ENCODE peak calls at places on chromosomes 6 and 20, in eight cellular contexts. One of them, this sample, is unnamed.

GRCh38 chr6:144036064-144036873 is 28.2 kb upstream of the PLAGL1 start:
- DNase-seq in dorsolateral prefrontal cortex: no peak
- DNase-seq in AG04450: no peak
- DNase-seq in NB4: peak; percentile 76
- DNase-seq in hepatocyte: peak; percentile 23
- DNase-seq in GM23338: peak; percentile 36
- DNase-seq in OCI-LY7: no peak
- DNase-seq in IMR-90: peak; percentile 40
- DNase-seq in this sample: no peak

GRCh38 chr6:45709834-45710233 is 305.8 kb downstream of the CLIC5 start:
- DNase-seq in NB4: no peak
- DNase-seq in IMR-90: no peak
- DNase-seq in AG04450: no peak
- DNase-seq in hepatocyte: no peak
- DNase-seq in OCI-LY7: no peak
- DNase-seq in GM23338: no peak
- DNase-seq in dorsolateral prefrontal cortex: no peak
- DNase-seq in this sample: no peak

GRCh38 chr20:35048739-35049138 is 43.9 kb downstream of the TRPC4AP start:
- DNase-seq in NB4: no peak
- DNase-seq in hepatocyte: no peak
- DNase-seq in GM23338: no peak
- DNase-seq in IMR-90: no peak
- DNase-seq in dorsolateral prefrontal cortex: peak; percentile 77
- DNase-seq in AG04450: no peak
- DNase-seq in OCI-LY7: no peak
- DNase-seq in this sample: no peak

GRCh38 chr6:148104131-148104530 is 238.5 kb upstream of the SASH1 start:
- DNase-seq in dorsolateral prefrontal cortex: no peak
- DNase-seq in AG04450: no peak
- DNase-seq in GM23338: no peak
- DNase-seq in NB4: no peak
- DNase-seq in hepatocyte: no peak
- DNase-seq in OCI-LY7: no peak
- DNase-seq in IMR-90: no peak
- DNase-seq in this sample: no peak

GRCh38 chr6:166589334-166589731 is 2.9 kb upstream of the RAMACL start:
- DNase-seq in AG04450: no peak
- DNase-seq in GM23338: no peak
- DNase-seq in NB4: no peak
- DNase-seq in OCI-LY7: peak; percentile 5
- DNase-seq in dorsolateral prefrontal cortex: no peak
- DNase-seq in hepatocyte: no peak
- DNase-seq in IMR-90: no peak
- DNase-seq in this sample: no peak

GRCh38 chr6:29553268-29554057 is 6.1 kb downstream of the UBD start:
- DNase-seq in OCI-LY7: no peak
- DNase-seq in IMR-90: peak; percentile 54
- DNase-seq in NB4: peak; percentile 9
- DNase-seq in AG04450: no peak
- DNase-seq in hepatocyte: peak; percentile 88
- DNase-seq in GM23338: peak; percentile 90
- DNase-seq in dorsolateral prefrontal cortex: peak; percentile 61
- DNase-seq in this sample: no peak

GRCh38 chr20:56689318-56689717 is 60.2 kb downstream of the TFAP2C start:
- DNase-seq in hepatocyte: no peak
- DNase-seq in IMR-90: no peak
- DNase-seq in GM23338: peak; percentile 38
- DNase-seq in AG04450: no peak
- DNase-seq in NB4: no peak
- DNase-seq in dorsolateral prefrontal cortex: no peak
- DNase-seq in OCI-LY7: no peak
- DNase-seq in this sample: no peak

GRCh38 chr6:149995971-149996370 is 29.4 kb downstream of the RAET1L start:
- DNase-seq in OCI-LY7: no peak
- DNase-seq in dorsolateral prefrontal cortex: no peak
- DNase-seq in IMR-90: no peak
- DNase-seq in GM23338: no peak
- DNase-seq in AG04450: no peak
- DNase-seq in NB4: no peak
- DNase-seq in hepatocyte: no peak
- DNase-seq in this sample: no peak

GRCh38 chr20:62369508-62370114 is 2.5 kb upstream of the LAMA5 start:
- DNase-seq in dorsolateral prefrontal cortex: no peak
- DNase-seq in GM23338: no peak
- DNase-seq in NB4: no peak
- DNase-seq in AG04450: no peak
- DNase-seq in IMR-90: no peak
- DNase-seq in hepatocyte: no peak
- DNase-seq in OCI-LY7: no peak
- DNase-seq in this sample: no peak

GRCh38 chr6:136344420-136344819 is 54.8 kb upstream of the BCLAF1 start:
- DNase-seq in GM23338: no peak
- DNase-seq in NB4: no peak
- DNase-seq in IMR-90: peak; percentile 86
- DNase-seq in OCI-LY7: no peak
- DNase-seq in hepatocyte: no peak
- DNase-seq in AG04450: peak; percentile 55
- DNase-seq in dorsolateral prefrontal cortex: no peak
- DNase-seq in this sample: no peak

GRCh38 chr6:124158024-124158423 is 354.4 kb downstream of the NKAIN2 start:
- DNase-seq in hepatocyte: no peak
- DNase-seq in IMR-90: no peak
- DNase-seq in OCI-LY7: no peak
- DNase-seq in GM23338: peak; percentile 35
- DNase-seq in dorsolateral prefrontal cortex: no peak
- DNase-seq in AG04450: no peak
- DNase-seq in NB4: no peak
- DNase-seq in this sample: no peak

GRCh38 chr6:31381666-31382065 is 21.7 kb upstream of the MICA start:
- DNase-seq in NB4: no peak
- DNase-seq in dorsolateral prefrontal cortex: no peak
- DNase-seq in GM23338: no peak
- DNase-seq in IMR-90: no peak
- DNase-seq in AG04450: no peak
- DNase-seq in OCI-LY7: no peak
- DNase-seq in hepatocyte: no peak
- DNase-seq in this sample: no peak

GRCh38 chr6:37696220-37696840 is 1.4 kb downstream of the MDGA1 start:
- DNase-seq in GM23338: peak; percentile 56
- DNase-seq in hepatocyte: peak; percentile 32
- DNase-seq in IMR-90: peak; percentile 49
- DNase-seq in NB4: peak; percentile 35
- DNase-seq in AG04450: no peak
- DNase-seq in dorsolateral prefrontal cortex: no peak
- DNase-seq in OCI-LY7: no peak
- DNase-seq in this sample: no peak

GRCh38 chr6:33209856-33210255 is 1.6 kb downstream of the RING1 start:
- DNase-seq in AG04450: no peak
- DNase-seq in hepatocyte: no peak
- DNase-seq in GM23338: no peak
- DNase-seq in OCI-LY7: no peak
- DNase-seq in dorsolateral prefrontal cortex: no peak
- DNase-seq in NB4: no peak
- DNase-seq in IMR-90: no peak
- DNase-seq in this sample: no peak

GRCh38 chr20:58649288-58650180 is 1.5 kb upstream of the STX16 start:
- DNase-seq in hepatocyte: peak; percentile 32
- DNase-seq in dorsolateral prefrontal cortex: peak; percentile 55
- DNase-seq in IMR-90: no peak
- DNase-seq in AG04450: no peak
- DNase-seq in GM23338: peak; percentile 58
- DNase-seq in OCI-LY7: no peak
- DNase-seq in NB4: no peak
- DNase-seq in this sample: no peak

GRCh38 chr20:18428490-18429173 is 38.2 kb downstream of the DZANK1 start:
- DNase-seq in IMR-90: peak; percentile 16
- DNase-seq in NB4: no peak
- DNase-seq in dorsolateral prefrontal cortex: no peak
- DNase-seq in AG04450: no peak
- DNase-seq in OCI-LY7: no peak
- DNase-seq in GM23338: no peak
- DNase-seq in hepatocyte: peak; percentile 12
- DNase-seq in this sample: peak; percentile 83

GRCh38 chr6:1917628-1918371 is 308.1 kb downstream of the FOXC1 start:
- DNase-seq in IMR-90: peak; percentile 91
- DNase-seq in hepatocyte: peak; percentile 24
- DNase-seq in GM23338: no peak
- DNase-seq in dorsolateral prefrontal cortex: no peak
- DNase-seq in NB4: no peak
- DNase-seq in AG04450: peak; percentile 26
- DNase-seq in OCI-LY7: no peak
- DNase-seq in this sample: no peak

GRCh38 chr6:116945809-116946208 is 68.8 kb downstream of the RFX6 start:
- DNase-seq in dorsolateral prefrontal cortex: no peak
- DNase-seq in NB4: peak; percentile 77
- DNase-seq in hepatocyte: peak; percentile 16
- DNase-seq in OCI-LY7: no peak
- DNase-seq in AG04450: no peak
- DNase-seq in GM23338: no peak
- DNase-seq in IMR-90: no peak
- DNase-seq in this sample: peak; percentile 50

GRCh38 chr6:116938305-116938704 is 61.3 kb downstream of the RFX6 start:
- DNase-seq in GM23338: no peak
- DNase-seq in hepatocyte: no peak
- DNase-seq in OCI-LY7: no peak
- DNase-seq in IMR-90: no peak
- DNase-seq in dorsolateral prefrontal cortex: no peak
- DNase-seq in AG04450: no peak
- DNase-seq in NB4: no peak
- DNase-seq in this sample: no peak

GRCh38 chr6:116941727-116942126 is 64.7 kb downstream of the RFX6 start:
- DNase-seq in hepatocyte: no peak
- DNase-seq in GM23338: peak; percentile 54
- DNase-seq in dorsolateral prefrontal cortex: no peak
- DNase-seq in AG04450: no peak
- DNase-seq in OCI-LY7: no peak
- DNase-seq in NB4: no peak
- DNase-seq in IMR-90: no peak
- DNase-seq in this sample: no peak
- TF ChIP-seq CTCF in hepatocyte: peak; percentile 20
- TF ChIP-seq CTCF in GM23338: peak; percentile 51
- TF ChIP-seq CTCF in dorsolateral prefrontal cortex: no peak
- TF ChIP-seq CTCF in AG04450: no peak
- TF ChIP-seq CTCF in OCI-LY7: peak; percentile 12
- TF ChIP-seq CTCF in NB4: no peak
- TF ChIP-seq CTCF in IMR-90: no peak
- TF ChIP-seq CTCF in this sample: no peak

DNA sequence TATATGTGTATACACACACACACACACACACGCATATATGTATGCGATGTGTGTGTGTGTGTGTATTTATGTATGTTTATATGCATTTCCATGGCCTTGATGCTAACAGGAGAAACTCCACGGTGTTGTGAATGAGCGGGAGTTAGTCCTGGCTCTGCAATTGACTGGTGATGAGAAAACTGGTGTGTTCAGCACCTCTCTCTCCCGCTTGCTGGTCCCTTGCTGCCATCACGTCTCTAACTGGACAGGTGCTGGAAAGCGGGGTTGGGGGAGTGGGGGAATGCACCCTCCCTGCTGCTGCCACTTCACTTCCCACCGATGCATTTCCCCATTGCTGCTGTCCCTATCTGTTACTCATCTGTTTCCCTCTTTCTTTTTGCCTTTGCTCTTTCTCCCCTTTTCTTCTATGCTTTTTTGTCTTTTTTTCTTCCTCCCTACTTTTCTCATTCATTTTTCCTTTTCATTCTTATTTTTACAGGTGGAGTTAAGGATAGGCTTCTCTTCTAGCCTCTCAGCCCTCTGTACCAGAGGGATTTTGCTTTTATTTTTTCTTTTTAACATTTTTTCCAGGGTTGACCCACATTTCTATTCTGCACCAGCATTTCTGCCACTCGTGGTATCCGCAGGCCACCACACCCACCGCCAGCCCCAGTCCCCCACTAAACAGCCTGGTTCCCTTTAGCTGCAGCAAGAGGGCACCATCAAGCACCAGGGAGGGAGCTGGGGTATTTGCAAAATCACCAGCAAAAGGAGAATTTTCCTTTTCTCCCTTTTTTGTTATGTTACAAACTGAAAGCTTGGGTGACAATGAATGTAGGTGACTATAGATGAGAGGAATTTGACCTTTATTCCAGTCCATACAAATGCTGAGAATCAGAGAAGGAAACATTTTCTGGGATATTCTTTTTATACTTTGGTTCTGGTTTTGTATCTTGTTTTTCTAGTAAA is 115.6 kb downstream of the TCP11 start:
- DNase-seq in OCI-LY7: no peak
- DNase-seq in IMR-90: no peak
- DNase-seq in GM23338: peak; percentile 52
- DNase-seq in hepatocyte: no peak
- DNase-seq in NB4: peak; percentile 72
- DNase-seq in dorsolateral prefrontal cortex: no peak
- DNase-seq in AG04450: no peak
- DNase-seq in this sample: no peak
- H3K4me3 ChIP-seq in OCI-LY7: no peak overlapping the region
- H3K4me3 ChIP-seq in IMR-90: no peak overlapping the region
- H3K4me3 ChIP-seq in GM23338: no peak overlapping the region
- H3K4me3 ChIP-seq in hepatocyte: no peak overlapping the region
- H3K4me3 ChIP-seq in NB4: no peak overlapping the region
- H3K4me3 ChIP-seq in dorsolateral prefrontal cortex: peak overlapping the region; percentile 12
- H3K4me3 ChIP-seq in AG04450: no peak overlapping the region
- H3K4me3 ChIP-seq in this sample: no peak overlapping the region

DNA sequence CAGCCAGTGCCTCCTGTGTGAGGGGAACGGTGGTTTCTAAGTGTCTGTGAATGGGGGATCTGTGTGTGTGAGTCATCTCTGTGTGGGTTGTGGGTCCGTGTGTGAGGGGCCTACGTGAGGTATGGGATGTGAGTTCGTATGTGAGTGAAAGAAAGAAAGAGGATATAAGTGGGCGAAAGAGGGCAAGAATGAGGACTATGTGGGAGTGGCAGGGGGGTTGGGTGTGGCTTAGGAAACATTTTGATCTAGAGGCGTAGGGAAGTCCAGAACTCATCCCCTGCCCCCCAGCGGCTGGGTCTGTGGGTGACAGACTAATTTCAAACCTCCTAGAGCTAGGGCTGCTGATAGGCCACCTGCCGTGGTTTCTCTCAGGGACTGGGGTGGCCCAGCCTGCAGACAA is 35.5 kb downstream of the DHX35 start:
- DNase-seq in AG04450: no peak
- DNase-seq in IMR-90: no peak
- DNase-seq in OCI-LY7: peak; percentile 13
- DNase-seq in GM23338: peak; percentile 17
- DNase-seq in NB4: peak; percentile 73
- DNase-seq in dorsolateral prefrontal cortex: no peak
- DNase-seq in hepatocyte: no peak
- DNase-seq in this sample: no peak
- TF ChIP-seq CTCF in AG04450: no peak
- TF ChIP-seq CTCF in IMR-90: no peak
- TF ChIP-seq CTCF in OCI-LY7: peak; percentile 11
- TF ChIP-seq CTCF in GM23338: no peak
- TF ChIP-seq CTCF in NB4: no peak
- TF ChIP-seq CTCF in dorsolateral prefrontal cortex: no peak
- TF ChIP-seq CTCF in hepatocyte: no peak
- TF ChIP-seq CTCF in this sample: no peak

DNA sequence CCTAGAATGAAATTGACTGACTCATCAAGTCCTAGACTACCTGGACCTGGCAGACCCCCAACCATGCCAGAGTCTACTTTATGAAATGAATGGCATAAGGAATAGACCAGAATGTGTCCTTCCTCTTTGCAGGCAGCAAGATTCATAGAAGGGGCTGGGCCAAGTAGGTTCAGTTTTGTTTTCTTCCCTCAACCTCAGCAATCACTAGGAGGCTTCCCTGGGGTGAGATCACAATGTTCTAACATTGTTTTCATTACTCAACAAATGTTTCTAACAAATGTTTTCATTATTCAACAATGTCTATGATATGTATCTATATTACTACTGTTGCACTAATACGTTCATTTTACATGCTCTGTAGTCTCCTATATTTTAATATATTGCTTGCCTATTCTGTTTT is 8.4 kb upstream of the FAM162B start:
- DNase-seq in GM23338: no peak
- DNase-seq in hepatocyte: no peak
- DNase-seq in NB4: no peak
- DNase-seq in IMR-90: no peak
- DNase-seq in dorsolateral prefrontal cortex: no peak
- DNase-seq in AG04450: no peak
- DNase-seq in OCI-LY7: no peak
- DNase-seq in this sample: peak; percentile 19
- H3K4me3 ChIP-seq in GM23338: no peak overlapping the region
- H3K4me3 ChIP-seq in hepatocyte: no peak overlapping the region
- H3K4me3 ChIP-seq in NB4: no peak overlapping the region
- H3K4me3 ChIP-seq in IMR-90: no peak overlapping the region
- H3K4me3 ChIP-seq in dorsolateral prefrontal cortex: no peak overlapping the region
- H3K4me3 ChIP-seq in AG04450: no peak overlapping the region
- H3K4me3 ChIP-seq in OCI-LY7: no peak overlapping the region
- H3K4me3 ChIP-seq in this sample: no peak overlapping the region